ENCODE peak calls at places on chromosomes 2 and 18, in nine cellular contexts. O is sigmoid colon, J is gastrocnemius medialis, M is right lobe of liver, H is spleen, T is uterus, P is K562, X is transverse colon, D is IMR-90. G is an unnamed sample.

GRCh38 chr2:230011617-230012016 is 57.1 kb downstream of the SLC16A14 start:
- DNase-seq in P (no peak), D (peak), X (no peak), T (no peak), H (no peak), M (no peak), J (no peak), O (no peak), G (no peak)

GRCh38 chr2:47076126-47076506 is 79.0 kb downstream of the STPG4 start:
- DNase-seq in O (no peak), M (no peak), H (no peak), X (no peak), P (no peak), J (no peak), D (no peak), T (no peak), G (no peak)

GRCh38 chr2:98448441-98449145 is 3.9 kb downstream of the INPP4A start:
- DNase-seq in J (no peak), X (no peak), M (no peak), O (no peak), P (no peak), T (no peak), H (no peak), D (no peak), G (peak)

GRCh38 chr2:180033993-180034894 is 27.1 kb upstream of the CWC22 start:
- DNase-seq in J (peak), D (peak), H (no peak), M (no peak), P (no peak), X (no peak), T (no peak), O (no peak), G (no peak)

GRCh38 chr18:31931886-31932240 is 11.1 kb downstream of the TRAPPC8 start:
- DNase-seq in T (no peak), O (no peak), J (no peak), P (no peak), X (no peak), H (no peak), D (no peak), M (no peak), G (no peak)

GRCh38 chr2:201891676-201892075 is 85.3 kb downstream of the CDK15 start:
- DNase-seq in M (no peak), X (no peak), P (no peak), T (no peak), H (no peak), D (no peak), J (no peak), O (no peak), G (no peak)

GRCh38 chr18:63949068-63949737 is at the start of gene HMSD:
- DNase-seq in X (peak), O (no peak), H (peak), M (peak), T (no peak), J (no peak), P (peak), D (no peak), G (peak)

GRCh38 chr2:127609818-127610217 is 36.1 kb upstream of the GPR17 start:
- DNase-seq in P (no peak), H (peak), D (no peak), X (no peak), M (peak), J (no peak), T (no peak), O (peak), G (peak)

GRCh38 chr2:234483568-234484251 is 13.2 kb downstream of the ARL4C start:
- DNase-seq in X (peak), D (no peak), H (peak), M (no peak), O (peak), J (no peak), P (no peak), T (no peak), G (no peak)

GRCh38 chr18:80204142-80204541 is 43.2 kb downstream of the PARD6G start:
- DNase-seq in P (no peak), X (no peak), M (no peak), J (no peak), T (no peak), H (no peak), D (no peak), O (no peak), G (peak)

GRCh38 chr18:35005963-35006577 is 35.1 kb upstream of the MAPRE2 start:
- DNase-seq in P (peak), T (no peak), D (peak), J (no peak), X (no peak), M (no peak), H (no peak), O (no peak), G (no peak)

GRCh38 chr2:119730598-119731278 is 29.0 kb upstream of the PTPN4 start:
- DNase-seq in M (no peak), P (no peak), H (no peak), X (no peak), O (no peak), J (peak), T (no peak), D (no peak), G (no peak)

GRCh38 chr18:63646916-63647315 is 2.9 kb upstream of the SERPINB4 start:
- DNase-seq in D (no peak), P (no peak), O (no peak), J (no peak), T (no peak), X (no peak), H (no peak), M (no peak), G (no peak)

GRCh38 chr2:180735799-180736198 is 244.6 kb upstream of the UBE2E3 start:
- DNase-seq in O (no peak), T (no peak), P (no peak), J (peak), D (no peak), X (no peak), H (no peak), M (no peak), G (no peak)

GRCh38 chr2:225270861-225271260 is 128.6 kb upstream of the NYAP2 start:
- DNase-seq in J (no peak), D (peak), P (peak), H (no peak), M (no peak), X (no peak), O (no peak), T (no peak), G (no peak)

GRCh38 chr2:164697688-164698290 is 76.5 kb upstream of the GRB14 start:
- DNase-seq in M (no peak), D (no peak), H (no peak), O (no peak), P (no peak), X (no peak), J (no peak), T (no peak), G (no peak)

GRCh38 chr2:45191096-45191863 is 182.0 kb upstream of the SIX2 start:
- DNase-seq in P (no peak), D (peak), J (no peak), T (no peak), H (no peak), M (no peak), O (no peak), X (no peak), G (peak)

GRCh38 chr2:429142-429541 is 141.3 kb upstream of the ALKAL2 start:
- DNase-seq in P (no peak), J (no peak), X (no peak), H (peak), T (no peak), D (no peak), M (no peak), O (no peak), G (no peak)

GRCh38 chr2:167142554-167142953 is 254.3 kb downstream of the XIRP2 start:
- DNase-seq in T (no peak), H (no peak), M (no peak), D (no peak), P (no peak), J (no peak), O (no peak), X (no peak), G (no peak)

GRCh38 chr2:231191896-231192872 is 6.2 kb upstream of the ARMC9 start:
- DNase-seq in D (peak), X (peak), H (no peak), M (peak), J (no peak), P (peak), T (peak), O (peak), G (peak)

GRCh38 chr2:177639262-177639914 is 246.8 kb downstream of the AGPS start:
- DNase-seq in D (no peak), P (peak), M (no peak), J (no peak), H (no peak), O (no peak), T (no peak), X (no peak), G (no peak)

GRCh38 chr2:46164581-46165301 is 132.5 kb upstream of the EPAS1 start:
- DNase-seq in D (peak), X (peak), M (peak), P (no peak), T (peak), O (peak), J (peak), H (no peak), G (peak)

GRCh38 chr2:191376981-191377629 is 131.9 kb downstream of the MYO1B start:
- DNase-seq in H (no peak), M (peak), X (peak), J (peak), D (peak), P (peak), T (peak), O (peak), G (peak)

GRCh38 chr18:39994521-39994920 is 1960.5 kb upstream of the PIK3C3 start:
- DNase-seq in P (no peak), H (no peak), M (no peak), X (no peak), D (no peak), O (no peak), T (no peak), J (no peak), G (no peak)
- TF ChIP-seq CTCF in P (no peak), H (no peak), M (no peak), X (no peak), D (no peak), O (no peak), T (no peak), J (no peak), G (no peak)

DNA sequence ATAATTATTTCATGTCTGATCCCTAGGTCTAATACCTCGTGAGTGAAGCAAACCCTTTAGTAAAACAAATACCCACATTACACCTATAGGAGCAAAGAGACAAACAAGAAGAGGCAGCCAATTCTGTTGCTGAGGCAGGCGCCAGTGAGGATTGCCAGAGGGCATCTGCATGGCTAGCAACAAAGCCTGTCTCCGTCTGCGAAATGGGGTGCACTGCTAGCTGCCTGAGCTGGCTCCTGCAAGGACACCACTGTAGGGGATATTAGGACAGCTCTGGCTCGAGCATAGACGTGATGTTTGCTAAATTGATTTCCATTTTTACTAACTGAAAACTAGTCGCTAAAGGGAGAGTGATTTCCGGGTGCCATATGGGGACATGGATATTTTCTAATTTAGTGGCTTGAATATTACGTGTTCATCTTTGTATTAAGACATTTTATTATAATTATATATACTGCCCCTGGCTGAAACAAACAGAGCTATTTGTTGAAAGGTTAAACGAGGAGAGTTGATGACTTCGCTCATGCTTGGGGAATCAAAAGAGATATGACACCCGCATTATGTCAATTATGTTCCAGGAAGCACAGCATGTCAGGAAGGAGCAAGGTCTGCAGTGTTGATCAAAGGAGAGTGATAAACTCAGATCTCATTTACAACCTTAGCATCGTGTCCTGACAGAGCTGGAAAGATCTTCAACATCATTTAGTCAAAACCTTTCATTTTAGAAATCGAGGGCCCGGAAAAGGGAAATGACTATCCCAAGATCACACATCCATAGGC is 510.0 kb downstream of the TDRD15 start:
- DNase-seq in J (no peak), T (no peak), O (no peak), P (no peak), X (no peak), D (no peak), H (no peak), M (no peak), G (no peak)
- TF ChIP-seq POLR2A in J (no peak), T (no peak), O (no peak), P (no peak), X (no peak), D (no peak), H (no peak), M (no peak), G (no peak)

GRCh38 chr2:235799281-235799680 is 305.4 kb downstream of the AGAP1 start:
- DNase-seq in H (no peak), D (no peak), X (no peak), P (no peak), J (no peak), M (no peak), T (no peak), O (no peak), G (no peak)
- H3K4me3 ChIP-seq in H (no peak), D (no peak), X (no peak), P (no peak), J (no peak), M (no peak), T (no peak), O (no peak), G (no peak)

GRCh38 chr18:46675112-46675511 is 18.1 kb upstream of the LOXHD1 start:
- DNase-seq in J (peak), T (no peak), O (no peak), M (no peak), D (no peak), H (no peak), X (no peak), P (no peak), G (no peak)

GRCh38 chr18:46677609-46678470 is 20.8 kb upstream of the LOXHD1 start:
- DNase-seq in M (no peak), X (no peak), T (no peak), P (no peak), H (no peak), O (no peak), J (no peak), D (no peak), G (no peak)

GRCh38 chr18:46679846-46680598 is 23.0 kb upstream of the LOXHD1 start:
- DNase-seq in M (no peak), D (no peak), O (no peak), P (no peak), H (no peak), J (no peak), T (no peak), X (no peak), G (no peak)

GRCh38 chr18:46678785-46679404 is 21.9 kb upstream of the LOXHD1 start:
- DNase-seq in P (no peak), M (no peak), J (no peak), D (no peak), O (no peak), T (no peak), X (no peak), H (no peak), G (no peak)

GRCh38 chr18:46676162-46676830 is 19.3 kb upstream of the LOXHD1 start:
- DNase-seq in D (no peak), X (no peak), O (no peak), J (no peak), M (no peak), H (no peak), T (no peak), P (no peak), G (no peak)
- TF ChIP-seq CTCF in D (no peak), X (no peak), O (no peak), J (no peak), M (no peak), H (no peak), T (no peak), P (no peak), G (no peak)

GRCh38 chr2:159516241-159516758 is 100.0 kb downstream of the BAZ2B start:
- DNase-seq in H (no peak), T (no peak), D (peak), M (no peak), X (peak), J (peak), P (peak), O (no peak), G (no peak)
- TF ChIP-seq POLR2A in H (no peak), T (no peak), D (no peak), M (peak), X (peak), J (no peak), P (no peak), O (no peak), G (no peak)

GRCh38 chr18:46211816-46212215 is 107.6 kb downstream of the HAUS1 start:
- DNase-seq in D (peak), H (no peak), T (no peak), M (no peak), J (no peak), P (no peak), X (no peak), O (no peak), G (no peak)

GRCh38 chr18:46213295-46213694 is 109.1 kb downstream of the HAUS1 start:
- DNase-seq in O (no peak), J (no peak), M (no peak), T (no peak), P (peak), D (no peak), H (no peak), X (no peak), G (no peak)

GRCh38 chr18:46212398-46212797 is 108.2 kb downstream of the HAUS1 start:
- DNase-seq in T (no peak), J (no peak), M (no peak), P (no peak), X (no peak), O (no peak), D (no peak), H (no peak), G (no peak)

GRCh38 chr18:46204143-46204542 is 100.0 kb downstream of the HAUS1 start:
- DNase-seq in D (no peak), J (no peak), T (no peak), P (no peak), H (no peak), X (no peak), M (no peak), O (no peak), G (no peak)

GRCh38 chr18:46207985-46208384 is 103.8 kb downstream of the HAUS1 start:
- DNase-seq in J (no peak), X (no peak), O (no peak), D (no peak), T (no peak), P (no peak), M (no peak), H (no peak), G (no peak)
- H3K4me3 ChIP-seq in J (no peak), X (no peak), O (no peak), D (no peak), T (no peak), P (no peak), M (no peak), H (no peak), G (no peak)

DNA sequence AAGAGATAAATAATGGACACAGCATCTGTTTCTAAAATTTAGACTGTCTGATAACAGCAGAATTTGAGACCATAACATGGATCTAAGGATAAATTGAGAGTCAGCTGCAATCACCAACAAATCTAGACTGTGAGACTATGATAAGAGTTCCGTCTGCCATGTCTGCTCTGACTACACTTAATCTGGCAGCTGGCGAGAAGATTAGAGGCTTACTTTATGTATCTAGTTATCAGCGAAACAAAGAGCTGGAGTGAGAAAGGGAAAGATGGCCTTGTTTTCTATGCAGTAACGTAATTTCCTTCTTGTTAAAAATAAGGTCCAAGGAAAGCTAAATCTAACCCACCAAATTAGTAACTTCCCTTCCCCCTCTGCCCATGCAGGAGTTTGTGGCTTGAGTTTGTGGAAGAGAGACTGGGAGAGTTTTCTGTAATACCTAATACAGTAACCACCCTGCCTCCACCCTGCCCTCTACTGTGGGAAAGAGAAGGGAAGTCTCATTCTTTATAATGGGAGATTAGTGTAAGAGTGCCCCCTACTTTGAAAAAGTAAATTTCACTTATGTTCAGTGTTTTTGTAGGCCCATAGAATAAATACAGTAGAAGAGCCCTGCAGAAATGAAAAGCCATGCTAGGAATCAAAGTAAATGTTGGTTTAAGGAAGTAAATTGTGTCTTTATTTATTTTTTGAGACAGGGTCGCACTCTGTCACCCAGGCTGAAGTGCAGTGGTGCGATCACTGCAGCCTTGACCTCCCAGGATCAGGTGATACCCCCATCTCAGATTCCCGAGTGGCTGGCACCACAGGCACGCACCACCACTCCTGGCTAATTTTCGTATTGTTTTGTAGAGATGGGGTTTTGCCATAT is 27.5 kb downstream of the EML4 start:
- DNase-seq in X (peak), P (peak), J (no peak), T (peak), H (no peak), M (peak), O (no peak), D (peak), G (no peak)
- TF ChIP-seq CTCF in X (peak), P (peak), J (peak), T (peak), H (peak), M (peak), O (peak), D (peak), G (no peak)

GRCh38 chr18:21600526-21601410 is at the start of gene ESCO1:
- DNase-seq in O (peak), X (peak), J (peak), H (peak), P (peak), D (peak), M (peak), T (peak), G (peak)
- TF ChIP-seq POLR2A in O (peak), X (peak), J (peak), H (peak), P (peak), D (peak), M (peak), T (peak), G (peak)

DNA sequence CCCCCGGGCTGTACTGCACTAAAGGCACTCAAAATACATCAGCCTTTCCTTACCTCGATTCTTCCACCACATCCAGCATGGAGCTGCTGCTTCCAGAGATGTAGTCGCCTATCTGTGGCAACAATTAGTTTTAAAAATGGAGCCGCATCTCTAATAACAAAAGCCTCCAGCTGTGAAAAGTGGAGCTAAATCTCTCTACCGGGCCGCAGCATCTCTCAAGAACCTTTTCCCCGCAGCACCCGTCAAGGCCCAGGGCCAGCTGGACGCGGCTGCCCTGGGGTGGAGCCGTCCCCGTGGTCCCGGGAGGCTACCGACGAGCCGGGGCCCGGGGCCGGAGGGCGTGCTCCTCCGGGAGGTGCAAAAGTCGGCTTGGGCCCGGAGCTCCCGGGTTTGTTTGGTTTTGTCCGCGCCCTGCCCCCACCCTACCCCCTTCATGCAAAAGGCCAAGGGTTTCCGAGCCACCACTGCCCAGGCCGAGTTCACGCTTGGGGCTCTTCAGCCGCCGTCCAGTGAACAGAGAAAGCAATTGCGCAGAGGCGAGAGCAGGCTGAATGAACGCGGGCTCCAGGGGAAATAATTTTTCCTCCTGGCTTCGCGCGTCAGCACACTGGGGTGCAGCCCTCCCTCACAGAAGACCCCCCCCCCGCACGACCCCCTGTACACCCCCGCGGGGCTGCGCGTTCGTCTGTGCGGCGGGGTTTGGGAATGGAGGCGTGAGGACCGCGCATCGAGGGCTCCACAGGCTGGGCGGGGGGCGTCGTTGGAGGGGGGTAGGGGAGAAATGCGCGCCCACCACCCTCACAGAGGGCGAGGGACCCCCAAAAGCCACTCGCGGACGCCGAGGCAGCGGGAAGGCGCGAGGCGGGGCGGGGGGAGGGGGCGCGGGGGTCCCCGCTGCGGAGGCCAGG is 554 bp upstream of the GREB1L start:
- DNase-seq in M (peak), P (no peak), X (peak), T (no peak), H (no peak), D (no peak), O (no peak), J (peak), G (no peak)
- H3K4me3 ChIP-seq in M (peak), P (no peak), X (peak), T (peak), H (peak), D (no peak), O (peak), J (peak), G (peak)